ENCODE peak calls at places on chromosomes 11 and 22, in eight cellular contexts. One of them, this sample, is unnamed.

GRCh38 chr11:130606181-130606580 is 157.7 kb downstream of the ADAMTS15 start:
- DNase-seq in GM12878: no peak
- DNase-seq in Panc1: no peak
- DNase-seq in psoas muscle: no peak
- DNase-seq in MCF 10A: no peak
- DNase-seq in mesothelial cell of epicardium: no peak
- DNase-seq in body of pancreas: no peak
- DNase-seq in GM20000: no peak
- DNase-seq in this sample: no peak

GRCh38 chr22:33787645-33788456 is 132.4 kb downstream of the LARGE1 start:
- DNase-seq in GM12878: peak; percentile 47
- DNase-seq in Panc1: no peak
- DNase-seq in psoas muscle: no peak
- DNase-seq in MCF 10A: no peak
- DNase-seq in mesothelial cell of epicardium: no peak
- DNase-seq in body of pancreas: no peak
- DNase-seq in GM20000: peak; percentile 43
- DNase-seq in this sample: no peak

GRCh38 chr11:115007851-115008250 is 329.5 kb downstream of the NXPE2 start:
- DNase-seq in GM12878: no peak
- DNase-seq in Panc1: no peak
- DNase-seq in psoas muscle: no peak
- DNase-seq in MCF 10A: no peak
- DNase-seq in mesothelial cell of epicardium: no peak
- DNase-seq in body of pancreas: no peak
- DNase-seq in GM20000: no peak
- DNase-seq in this sample: no peak

GRCh38 chr11:124717421-124717785 is 22.3 kb upstream of the NRGN start:
- DNase-seq in GM12878: no peak
- DNase-seq in Panc1: no peak
- DNase-seq in psoas muscle: no peak
- DNase-seq in MCF 10A: peak; percentile 57
- DNase-seq in mesothelial cell of epicardium: no peak
- DNase-seq in body of pancreas: no peak
- DNase-seq in GM20000: peak; percentile 63
- DNase-seq in this sample: no peak

GRCh38 chr22:48937032-48937639 is 890.5 kb downstream of the BRD1 start:
- DNase-seq in GM12878: no peak
- DNase-seq in Panc1: no peak
- DNase-seq in psoas muscle: no peak
- DNase-seq in MCF 10A: no peak
- DNase-seq in mesothelial cell of epicardium: no peak
- DNase-seq in body of pancreas: no peak
- DNase-seq in GM20000: no peak
- DNase-seq in this sample: no peak

GRCh38 chr11:9142732-9143131 is 51.3 kb upstream of the SCUBE2 start:
- DNase-seq in GM12878: no peak
- DNase-seq in Panc1: no peak
- DNase-seq in psoas muscle: no peak
- DNase-seq in MCF 10A: no peak
- DNase-seq in mesothelial cell of epicardium: no peak
- DNase-seq in body of pancreas: no peak
- DNase-seq in GM20000: no peak
- DNase-seq in this sample: no peak

GRCh38 chr22:49694462-49695260 is 133.0 kb downstream of the BRD1 start:
- DNase-seq in GM12878: no peak
- DNase-seq in Panc1: no peak
- DNase-seq in psoas muscle: no peak
- DNase-seq in MCF 10A: no peak
- DNase-seq in mesothelial cell of epicardium: no peak
- DNase-seq in body of pancreas: no peak
- DNase-seq in GM20000: no peak
- DNase-seq in this sample: no peak

GRCh38 chr11:32775908-32776307 is 18.6 kb downstream of the CCDC73 start:
- DNase-seq in GM12878: no peak
- DNase-seq in Panc1: no peak
- DNase-seq in psoas muscle: no peak
- DNase-seq in MCF 10A: no peak
- DNase-seq in mesothelial cell of epicardium: no peak
- DNase-seq in body of pancreas: no peak
- DNase-seq in GM20000: peak; percentile 35
- DNase-seq in this sample: no peak

GRCh38 chr22:37018815-37019308 is 385 bp downstream of the TST start:
- DNase-seq in GM12878: no peak
- DNase-seq in Panc1: no peak
- DNase-seq in psoas muscle: peak; percentile 83
- DNase-seq in MCF 10A: peak; percentile 36
- DNase-seq in mesothelial cell of epicardium: peak; percentile 52
- DNase-seq in body of pancreas: peak; percentile 53
- DNase-seq in GM20000: no peak
- DNase-seq in this sample: peak; percentile 41

GRCh38 chr11:110856340-110856739 is 144.1 kb upstream of the ARHGAP20 start:
- DNase-seq in GM12878: no peak
- DNase-seq in Panc1: no peak
- DNase-seq in psoas muscle: no peak
- DNase-seq in MCF 10A: no peak
- DNase-seq in mesothelial cell of epicardium: no peak
- DNase-seq in body of pancreas: no peak
- DNase-seq in GM20000: no peak
- DNase-seq in this sample: no peak

GRCh38 chr11:18010977-18011586 is 1.8 kb downstream of the SERGEF start:
- DNase-seq in GM12878: no peak
- DNase-seq in Panc1: no peak
- DNase-seq in psoas muscle: no peak
- DNase-seq in MCF 10A: no peak
- DNase-seq in mesothelial cell of epicardium: no peak
- DNase-seq in body of pancreas: no peak
- DNase-seq in GM20000: no peak
- DNase-seq in this sample: no peak

GRCh38 chr11:77518471-77518870 is 44.6 kb upstream of the PAK1 start:
- DNase-seq in GM12878: no peak
- DNase-seq in Panc1: no peak
- DNase-seq in psoas muscle: no peak
- DNase-seq in MCF 10A: no peak
- DNase-seq in mesothelial cell of epicardium: no peak
- DNase-seq in body of pancreas: no peak
- DNase-seq in GM20000: no peak
- DNase-seq in this sample: no peak

GRCh38 chr11:11545285-11546275 is 76.2 kb downstream of the GALNT18 start:
- DNase-seq in GM12878: no peak
- DNase-seq in Panc1: no peak
- DNase-seq in psoas muscle: no peak
- DNase-seq in MCF 10A: no peak
- DNase-seq in mesothelial cell of epicardium: no peak
- DNase-seq in body of pancreas: no peak
- DNase-seq in GM20000: no peak
- DNase-seq in this sample: no peak

GRCh38 chr11:131038597-131038996 is 122.3 kb upstream of the SNX19 start:
- DNase-seq in GM12878: no peak
- DNase-seq in Panc1: no peak
- DNase-seq in psoas muscle: no peak
- DNase-seq in MCF 10A: peak; percentile 56
- DNase-seq in mesothelial cell of epicardium: no peak
- DNase-seq in body of pancreas: no peak
- DNase-seq in GM20000: peak; percentile 20
- DNase-seq in this sample: peak; percentile 34

GRCh38 chr22:49903322-49904039 is 14.8 kb downstream of the ALG12 start:
- DNase-seq in GM12878: no peak
- DNase-seq in Panc1: no peak
- DNase-seq in psoas muscle: peak; percentile 42
- DNase-seq in MCF 10A: no peak
- DNase-seq in mesothelial cell of epicardium: no peak
- DNase-seq in body of pancreas: no peak
- DNase-seq in GM20000: no peak
- DNase-seq in this sample: no peak

GRCh38 chr11:3747704-3748103 is 49.6 kb downstream of the NUP98 start:
- DNase-seq in GM12878: no peak
- DNase-seq in Panc1: peak; percentile 43
- DNase-seq in psoas muscle: no peak
- DNase-seq in MCF 10A: peak; percentile 87
- DNase-seq in mesothelial cell of epicardium: no peak
- DNase-seq in body of pancreas: peak; percentile 9
- DNase-seq in GM20000: no peak
- DNase-seq in this sample: no peak

GRCh38 chr11:109856958-109857357 is 236.2 kb upstream of the ZC3H12C start:
- DNase-seq in GM12878: no peak
- DNase-seq in Panc1: no peak
- DNase-seq in psoas muscle: no peak
- DNase-seq in MCF 10A: no peak
- DNase-seq in mesothelial cell of epicardium: no peak
- DNase-seq in body of pancreas: no peak
- DNase-seq in GM20000: no peak
- DNase-seq in this sample: no peak

GRCh38 chr11:112881461-112881860 is 79.8 kb upstream of the NCAM1 start:
- DNase-seq in GM12878: no peak
- DNase-seq in Panc1: no peak
- DNase-seq in psoas muscle: peak; percentile 85
- DNase-seq in MCF 10A: no peak
- DNase-seq in mesothelial cell of epicardium: peak; percentile 39
- DNase-seq in body of pancreas: peak; percentile 74
- DNase-seq in GM20000: no peak
- DNase-seq in this sample: no peak

GRCh38 chr11:130908770-130909625 is 7.3 kb downstream of the SNX19 start:
- DNase-seq in GM12878: no peak
- DNase-seq in Panc1: no peak
- DNase-seq in psoas muscle: no peak
- DNase-seq in MCF 10A: peak; percentile 45
- DNase-seq in mesothelial cell of epicardium: no peak
- DNase-seq in body of pancreas: no peak
- DNase-seq in GM20000: no peak
- DNase-seq in this sample: no peak

GRCh38 chr11:20050551-20051333 is 109.5 kb downstream of the DBX1 start:
- DNase-seq in GM12878: no peak
- DNase-seq in Panc1: no peak
- DNase-seq in psoas muscle: no peak
- DNase-seq in MCF 10A: peak; percentile 77
- DNase-seq in mesothelial cell of epicardium: no peak
- DNase-seq in body of pancreas: no peak
- DNase-seq in GM20000: no peak
- DNase-seq in this sample: no peak

GRCh38 chr11:42066113-42066512 is 606.7 kb upstream of the LRRC4C start:
- DNase-seq in GM12878: no peak
- DNase-seq in Panc1: no peak
- DNase-seq in psoas muscle: peak; percentile 64
- DNase-seq in MCF 10A: peak; percentile 49
- DNase-seq in mesothelial cell of epicardium: no peak
- DNase-seq in body of pancreas: peak; percentile 5
- DNase-seq in GM20000: no peak
- DNase-seq in this sample: no peak

GRCh38 chr11:108838804-108839128 is 173.9 kb downstream of the DDX10 start:
- DNase-seq in GM12878: no peak
- DNase-seq in Panc1: no peak
- DNase-seq in psoas muscle: no peak
- DNase-seq in MCF 10A: no peak
- DNase-seq in mesothelial cell of epicardium: no peak
- DNase-seq in body of pancreas: no peak
- DNase-seq in GM20000: no peak
- DNase-seq in this sample: no peak

GRCh38 chr22:29202231-29203192 is 3.2 kb upstream of the EMID1 start:
- DNase-seq in GM12878: peak; percentile 91
- DNase-seq in Panc1: no peak
- DNase-seq in psoas muscle: peak; percentile 76
- DNase-seq in MCF 10A: peak; percentile 21
- DNase-seq in mesothelial cell of epicardium: no peak
- DNase-seq in body of pancreas: peak; percentile 29
- DNase-seq in GM20000: peak; percentile 93
- DNase-seq in this sample: peak; percentile 35
- TF ChIP-seq CTCF in GM12878: peak; percentile 41
- TF ChIP-seq CTCF in Panc1: peak; percentile 70
- TF ChIP-seq CTCF in psoas muscle: peak; percentile 27
- TF ChIP-seq CTCF in MCF 10A: peak; percentile 12
- TF ChIP-seq CTCF in mesothelial cell of epicardium: no peak
- TF ChIP-seq CTCF in body of pancreas: peak; percentile 5
- TF ChIP-seq CTCF in GM20000: peak; percentile 6
- TF ChIP-seq CTCF in this sample: no peak

DNA sequence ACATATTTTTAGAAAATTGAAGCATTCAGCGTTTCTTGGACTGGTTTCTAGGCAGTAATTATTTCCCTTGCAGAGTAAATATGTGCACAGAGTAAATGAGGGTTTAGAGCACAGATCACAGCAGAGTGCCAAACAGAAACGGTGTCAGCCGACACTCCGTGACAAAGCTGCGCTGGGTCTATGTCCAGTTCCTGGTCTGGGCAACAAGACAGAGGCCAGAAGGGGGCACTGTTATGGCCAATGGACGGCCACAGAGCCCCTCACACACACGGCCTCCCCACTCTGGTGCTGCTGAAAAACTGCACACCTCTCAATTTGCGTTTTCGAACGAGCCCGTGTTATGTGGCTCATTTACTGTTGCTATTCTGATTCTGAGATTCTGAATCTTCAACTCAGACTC is 180.7 kb downstream of the MPPED1 start:
- DNase-seq in GM12878: no peak
- DNase-seq in Panc1: no peak
- DNase-seq in psoas muscle: no peak
- DNase-seq in MCF 10A: peak; percentile 3
- DNase-seq in mesothelial cell of epicardium: no peak
- DNase-seq in body of pancreas: peak; percentile 4
- DNase-seq in GM20000: no peak
- DNase-seq in this sample: peak; percentile 50
- TF ChIP-seq CTCF in GM12878: peak; percentile 6
- TF ChIP-seq CTCF in Panc1: peak; percentile 19
- TF ChIP-seq CTCF in psoas muscle: no peak
- TF ChIP-seq CTCF in MCF 10A: no peak
- TF ChIP-seq CTCF in mesothelial cell of epicardium: no peak
- TF ChIP-seq CTCF in body of pancreas: no peak
- TF ChIP-seq CTCF in GM20000: no peak
- TF ChIP-seq CTCF in this sample: no peak

DNA sequence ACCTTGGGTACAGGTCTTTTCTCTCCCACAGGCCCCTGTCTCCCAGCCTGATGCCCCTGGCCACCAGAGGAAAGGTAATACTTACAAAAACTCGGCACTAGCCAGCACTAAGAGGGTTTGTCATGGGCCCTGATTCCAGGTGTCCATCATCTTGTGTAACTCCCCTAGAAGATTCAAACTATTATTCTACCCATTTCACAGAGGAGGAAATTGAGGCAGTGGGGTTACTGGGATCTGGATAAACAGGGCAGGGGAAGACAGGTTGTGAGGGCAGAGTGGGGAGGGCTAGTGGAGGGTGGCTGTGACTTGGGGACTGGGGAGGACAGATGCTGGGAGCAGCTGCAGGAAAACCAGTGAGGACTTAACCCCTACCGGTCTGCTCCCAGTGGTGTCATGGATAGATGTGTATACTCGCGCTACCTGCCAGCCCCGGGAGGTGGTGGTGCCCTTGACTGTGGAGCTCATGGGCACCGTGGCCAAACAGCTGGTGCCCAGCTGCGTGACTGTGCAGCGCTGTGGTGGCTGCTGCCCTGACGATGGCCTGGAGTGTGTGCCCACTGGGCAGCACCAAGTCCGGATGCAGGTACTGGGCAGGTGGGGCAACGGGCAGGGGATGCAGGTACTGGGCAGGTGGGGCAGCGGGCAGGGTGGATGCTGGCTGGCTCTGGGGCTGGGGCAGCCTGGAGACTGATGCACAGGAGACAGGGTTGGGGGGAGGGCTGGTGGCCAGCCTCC is 1.2 kb downstream of the VEGFB start:
- DNase-seq in GM12878: no peak
- DNase-seq in Panc1: no peak
- DNase-seq in psoas muscle: peak; percentile 58
- DNase-seq in MCF 10A: no peak
- DNase-seq in mesothelial cell of epicardium: no peak
- DNase-seq in body of pancreas: peak; percentile 47
- DNase-seq in GM20000: no peak
- DNase-seq in this sample: no peak
- TF ChIP-seq CTCF in GM12878: no peak
- TF ChIP-seq CTCF in Panc1: no peak
- TF ChIP-seq CTCF in psoas muscle: no peak
- TF ChIP-seq CTCF in MCF 10A: no peak
- TF ChIP-seq CTCF in mesothelial cell of epicardium: no peak
- TF ChIP-seq CTCF in body of pancreas: no peak
- TF ChIP-seq CTCF in GM20000: no peak
- TF ChIP-seq CTCF in this sample: no peak

GRCh38 chr11:118084656-118085055 is 2.1 kb downstream of the SMIM35 start:
- DNase-seq in GM12878: no peak
- DNase-seq in Panc1: no peak
- DNase-seq in psoas muscle: peak; percentile 16
- DNase-seq in MCF 10A: no peak
- DNase-seq in mesothelial cell of epicardium: no peak
- DNase-seq in body of pancreas: no peak
- DNase-seq in GM20000: no peak
- DNase-seq in this sample: no peak
- TF ChIP-seq CTCF in GM12878: no peak
- TF ChIP-seq CTCF in Panc1: no peak
- TF ChIP-seq CTCF in psoas muscle: no peak
- TF ChIP-seq CTCF in MCF 10A: no peak
- TF ChIP-seq CTCF in mesothelial cell of epicardium: no peak
- TF ChIP-seq CTCF in body of pancreas: no peak
- TF ChIP-seq CTCF in GM20000: no peak
- TF ChIP-seq CTCF in this sample: no peak

This sample was measured in endothelial cell.